ENCODE peak calls at places on chromosomes 4 and X, in five cellular contexts. H, S, I, B and T are unnamed samples. For H3K9me3, the result is how much of the 10 kb centered on the place peaks cover.

GRCh38 chr4:41204400-41204978 is 9.9 kb downstream of the APBB2 start:
- DNase-seq in I (peak), S (no peak), B (peak), H (peak), T (no peak)

GRCh38 chr4:94814237-94814636 is 56.5 kb downstream of the BMPR1B start:
- DNase-seq in S (no peak), B (no peak), I (no peak), H (no peak), T (no peak)

GRCh38 chr4:85039526-85039925 is 73.0 kb upstream of the WDFY3 start:
- DNase-seq in I (no peak), S (no peak), B (peak), H (no peak), T (no peak)

GRCh38 chr4:24824720-24825119 is 29.3 kb downstream of the SOD3 start:
- DNase-seq in H (no peak), I (no peak), S (no peak), B (no peak), T (no peak)

GRCh38 chr4:98601719-98602118 is 56.7 kb downstream of the TSPAN5 start:
- DNase-seq in S (no peak), I (no peak), H (no peak), B (no peak), T (no peak)

GRCh38 chr4:185566972-185567749 is 31.9 kb upstream of the PDLIM3 start:
- DNase-seq in S (no peak), H (peak), I (peak), B (peak), T (peak)

GRCh38 chr4:91936301-91936700 is 367.5 kb upstream of the GRID2 start:
- DNase-seq in S (no peak), H (no peak), I (no peak), B (no peak), T (no peak)

GRCh38 chrX:17632942-17633341 is 104.4 kb upstream of the SCML1 start:
- DNase-seq in H (no peak), S (no peak), B (no peak), I (no peak), T (no peak)

GRCh38 chr4:3766791-3767561 is 791 bp downstream of the ADRA2C start:
- DNase-seq in H (no peak), B (no peak), I (no peak), S (no peak), T (peak)

GRCh38 chr4:52126946-52127345 is 75.8 kb downstream of the SPATA18 start:
- DNase-seq in H (no peak), B (no peak), S (no peak), I (no peak), T (no peak)

GRCh38 chr4:59597536-59598232 is 1602.4 kb upstream of the ADGRL3 start:
- DNase-seq in B (no peak), H (no peak), S (no peak), I (no peak), T (no peak)

GRCh38 chrX:29318051-29318450 is 730.8 kb downstream of the IL1RAPL1 start:
- DNase-seq in B (no peak), H (no peak), I (no peak), S (no peak), T (no peak)

GRCh38 chr4:5661237-5661636 is 47.1 kb downstream of the EVC2 start:
- DNase-seq in S (no peak), H (no peak), I (no peak), B (no peak), T (no peak)

GRCh38 chrX:121103381-121103780 is 56.0 kb downstream of the GLUD2 start:
- DNase-seq in I (no peak), H (no peak), B (no peak), S (no peak), T (no peak)

GRCh38 chr4:28229092-28229491 is 1368.5 kb downstream of the STIM2 start:
- DNase-seq in B (peak), S (no peak), H (no peak), I (no peak), T (no peak)

GRCh38 chr4:69617083-69617694 is 22.3 kb downstream of the UGT2A2 start:
- DNase-seq in B (no peak), S (no peak), I (no peak), H (no peak), T (no peak)

GRCh38 chr4:102826105-102826889 is 1.1 kb downstream of the UBE2D3 start:
- DNase-seq in S (no peak), B (no peak), H (no peak), I (no peak), T (no peak)

GRCh38 chr4:8861576-8862279 is 9.9 kb downstream of the HMX1 start:
- DNase-seq in H (no peak), S (no peak), B (no peak), I (no peak), T (no peak)

GRCh38 chrX:24371391-24371972 is 11.0 kb downstream of the SUPT20HL1 start:
- DNase-seq in B (no peak), I (peak), H (no peak), S (peak), T (peak)

GRCh38 chr4:102554482-102554881 is 53.3 kb downstream of the NFKB1 start:
- DNase-seq in H (peak), B (no peak), I (peak), S (no peak), T (no peak)

GRCh38 chr4:182752158-182752910 is 164.9 kb downstream of the DCTD start:
- DNase-seq in I (no peak), S (no peak), H (no peak), B (no peak), T (no peak)

GRCh38 chr4:140604544-140604943 is 35.8 kb upstream of the UCP1 start:
- DNase-seq in I (no peak), S (no peak), H (no peak), B (no peak), T (no peak)
- TF ChIP-seq CTCF in I (no peak), S (no peak), H (no peak), B (no peak), T (no peak)

DNA sequence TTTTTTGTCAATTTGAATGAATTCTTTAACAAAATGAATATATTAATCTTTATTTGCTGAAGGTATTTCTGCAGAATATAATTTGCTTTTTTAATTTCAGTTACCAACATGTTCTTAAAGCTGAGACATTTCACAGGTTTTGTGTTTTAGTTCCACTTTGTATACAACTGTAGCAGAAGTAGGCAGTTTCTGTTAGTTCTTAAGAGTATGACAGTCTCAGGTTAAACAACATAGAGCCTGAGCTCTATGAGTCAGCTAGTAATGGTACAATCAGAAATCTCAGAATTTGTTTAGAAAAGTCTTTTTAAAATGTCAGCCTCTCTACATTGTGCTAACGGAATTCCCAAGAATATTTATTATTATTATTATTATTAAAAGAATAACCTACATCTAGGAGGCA is 50.4 kb downstream of the GSTCD start:
- DNase-seq in S (no peak), H (no peak), I (no peak), B (no peak), T (no peak)
- H3K4me3 ChIP-seq in S (no peak), H (no peak), I (no peak), B (no peak), T (no peak)

DNA sequence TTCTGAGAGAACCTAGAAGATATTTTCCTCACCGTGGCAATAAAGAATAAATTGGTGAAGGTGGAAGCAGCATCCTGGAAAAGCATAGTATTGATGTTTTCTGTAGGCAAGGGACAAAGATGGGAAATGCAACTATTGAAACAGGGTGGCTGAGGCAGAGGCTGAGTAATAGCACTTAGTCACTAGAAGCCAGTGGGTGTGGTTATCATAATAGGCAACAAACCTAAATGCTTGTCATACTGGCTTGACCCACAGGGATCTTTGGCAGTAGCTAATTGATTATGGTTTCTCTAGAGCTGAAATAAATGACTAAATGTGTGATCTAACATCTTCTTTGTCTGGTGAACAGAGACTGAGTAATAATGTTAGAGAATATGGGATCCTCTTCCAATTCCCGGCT is 353.6 kb upstream of the RPS6KA3 start:
- DNase-seq in H (no peak), S (no peak), I (no peak), B (no peak), T (no peak)
- H3K9me3 ChIP-seq in H (under half), S (under half), I (under half), B (under half), T (under half)

GRCh38 chrX:48513670-48514069 is 4.9 kb downstream of the PORCN start:
- DNase-seq in S (no peak), H (no peak), I (no peak), B (no peak), T (no peak)

GRCh38 chrX:48509245-48509590 is 426 bp downstream of the PORCN start:
- DNase-seq in S (no peak), I (no peak), B (no peak), H (no peak), T (no peak)

GRCh38 chrX:48509619-48510018 is 827 bp downstream of the PORCN start:
- DNase-seq in B (no peak), H (no peak), S (no peak), I (no peak), T (no peak)

GRCh38 chrX:48512371-48512935 is 3.7 kb downstream of the PORCN start:
- DNase-seq in H (no peak), I (no peak), S (no peak), B (no peak), T (no peak)

DNA sequence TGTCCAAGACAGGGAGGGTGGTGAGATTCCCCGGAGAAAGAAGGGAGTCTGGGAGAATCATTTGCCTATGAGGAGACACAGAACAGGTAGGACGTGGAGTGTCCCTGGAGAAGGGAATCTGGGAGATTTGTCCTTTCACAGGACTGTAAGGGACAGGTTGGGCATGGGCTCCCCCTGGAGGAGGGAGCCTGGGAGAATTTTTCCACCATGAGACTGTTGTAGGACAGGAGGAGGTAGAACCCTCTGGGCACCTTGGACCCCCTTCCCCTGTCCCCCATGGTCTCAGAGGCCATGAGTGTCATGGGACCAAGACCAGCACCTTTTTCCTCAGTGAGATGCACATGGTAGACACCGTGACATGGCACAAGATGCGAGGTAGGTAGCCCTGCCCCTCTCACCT is 2.8 kb downstream of the PORCN start:
- DNase-seq in H (no peak), S (no peak), I (no peak), B (no peak), T (no peak)
- TF ChIP-seq CTCF in H (no peak), S (peak), I (peak), B (peak), T (no peak)

GRCh38 chr4:1348746-1349145 is 1.7 kb downstream of the UVSSA start:
- DNase-seq in H (peak), S (no peak), I (no peak), B (no peak), T (no peak)
- H3K4me3 ChIP-seq in H (no peak), S (peak), I (no peak), B (peak), T (no peak)

GRCh38 chrX:39627257-39627656 is 470.5 kb downstream of the BCOR start:
- DNase-seq in I (no peak), B (no peak), S (no peak), H (no peak), T (no peak)

GRCh38 chrX:39619182-39620009 is 478.4 kb downstream of the BCOR start:
- DNase-seq in I (no peak), S (no peak), H (no peak), B (no peak), T (no peak)

GRCh38 chrX:39625810-39626209 is 471.9 kb downstream of the BCOR start:
- DNase-seq in I (no peak), S (no peak), B (no peak), H (no peak), T (no peak)

GRCh38 chrX:39626749-39627148 is 471.0 kb downstream of the BCOR start:
- DNase-seq in I (no peak), B (no peak), S (no peak), H (no peak), T (no peak)

GRCh38 chrX:39624166-39624565 is 473.6 kb downstream of the BCOR start:
- DNase-seq in S (no peak), I (no peak), B (no peak), H (no peak), T (no peak)
- H3K9me3 ChIP-seq in S (under half), I (under half), B (under half), H (under half), T (under half)